ENCODE peak calls at places on chromosomes 1 and 21, in four cellular contexts. G is A549, M is HepG2, Y is K562. D is an unnamed sample.

GRCh38 chr1:92833840-92834239 is 2.0 kb downstream of the RPL5 start:
- DNase-seq in G (no peak), M (no peak), Y (no peak), D (no peak)

GRCh38 chr1:91725961-91726704 is 159.8 kb downstream of the TGFBR3 start:
- DNase-seq in G (no peak), M (peak; percentile 40), Y (no peak), D (no peak)

GRCh38 chr1:37410080-37410479 is 64.3 kb upstream of the ZC3H12A start:
- DNase-seq in G (no peak), M (no peak), Y (peak; percentile 76), D (no peak)

GRCh38 chr1:199685369-199685768 is 342.1 kb upstream of the NR5A2 start:
- DNase-seq in G (no peak), M (peak; percentile 7), Y (no peak), D (no peak)

GRCh38 chr1:74733616-74734484 is 898 bp downstream of the TYW3 start:
- DNase-seq in G (peak; percentile 26), M (peak; percentile 77), Y (peak; percentile 59), D (no peak)

GRCh38 chr1:58047265-58047858 is 499.2 kb downstream of the OMA1 start:
- DNase-seq in G (peak; percentile 10), M (peak; percentile 6), Y (peak; percentile 65), D (peak; percentile 57)

GRCh38 chr1:226723640-226724532 is 15.2 kb downstream of the ITPKB start:
- DNase-seq in G (no peak), M (no peak), Y (peak; percentile 58), D (peak; percentile 53)

GRCh38 chr1:87329756-87330200 is 1.1 kb downstream of the LMO4 start:
- DNase-seq in G (no peak), M (no peak), Y (no peak), D (no peak)

GRCh38 chr1:170986901-170987300 is 51.6 kb downstream of the MROH9 start:
- DNase-seq in G (no peak), M (no peak), Y (no peak), D (no peak)

GRCh38 chr1:230701895-230702768 is 11.8 kb downstream of the AGT start:
- DNase-seq in G (no peak), M (peak; percentile 97), Y (no peak), D (no peak)

GRCh38 chr1:248755505-248755904 is at the start of gene LYPD8:
- DNase-seq in G (no peak), M (no peak), Y (no peak), D (no peak)

GRCh38 chr1:150567717-150568561 is 11.5 kb downstream of the MCL1 start:
- DNase-seq in G (peak; percentile 43), M (peak; percentile 95), Y (peak; percentile 48), D (peak; percentile 91)

GRCh38 chr1:226779536-226779935 is 40.5 kb upstream of the ITPKB start:
- DNase-seq in G (no peak), M (no peak), Y (no peak), D (no peak)

GRCh38 chr1:1594602-1594981 is 5.3 kb downstream of the FNDC10 start:
- DNase-seq in G (no peak), M (no peak), Y (no peak), D (no peak)

GRCh38 chr1:39499668-39500067 is 8.2 kb downstream of the BMP8A start:
- DNase-seq in G (no peak), M (peak; percentile 24), Y (no peak), D (no peak)

GRCh38 chr21:26528882-26529281 is 44.2 kb downstream of the CYYR1 start:
- DNase-seq in G (no peak), M (no peak), Y (no peak), D (no peak)

GRCh38 chr1:5552787-5553484 is 439.3 kb downstream of the NPHP4 start:
- DNase-seq in G (no peak), M (no peak), Y (no peak), D (no peak)

GRCh38 chr1:47210666-47211065 is 20.8 kb upstream of the PDZK1IP1 start:
- DNase-seq in G (no peak), M (no peak), Y (no peak), D (no peak)

GRCh38 chr1:224592636-224593579 is 23.2 kb upstream of the CNIH3 start:
- DNase-seq in G (no peak), M (no peak), Y (no peak), D (no peak)

GRCh38 chr1:10286244-10286643 is 75.9 kb downstream of the KIF1B start:
- DNase-seq in G (no peak), M (no peak), Y (no peak), D (no peak)

GRCh38 chr1:115641762-115642167 is at the start of gene VANGL1:
- DNase-seq in G (peak; percentile 56), M (peak; percentile 34), Y (peak; percentile 90), D (peak; percentile 66)

DNA sequence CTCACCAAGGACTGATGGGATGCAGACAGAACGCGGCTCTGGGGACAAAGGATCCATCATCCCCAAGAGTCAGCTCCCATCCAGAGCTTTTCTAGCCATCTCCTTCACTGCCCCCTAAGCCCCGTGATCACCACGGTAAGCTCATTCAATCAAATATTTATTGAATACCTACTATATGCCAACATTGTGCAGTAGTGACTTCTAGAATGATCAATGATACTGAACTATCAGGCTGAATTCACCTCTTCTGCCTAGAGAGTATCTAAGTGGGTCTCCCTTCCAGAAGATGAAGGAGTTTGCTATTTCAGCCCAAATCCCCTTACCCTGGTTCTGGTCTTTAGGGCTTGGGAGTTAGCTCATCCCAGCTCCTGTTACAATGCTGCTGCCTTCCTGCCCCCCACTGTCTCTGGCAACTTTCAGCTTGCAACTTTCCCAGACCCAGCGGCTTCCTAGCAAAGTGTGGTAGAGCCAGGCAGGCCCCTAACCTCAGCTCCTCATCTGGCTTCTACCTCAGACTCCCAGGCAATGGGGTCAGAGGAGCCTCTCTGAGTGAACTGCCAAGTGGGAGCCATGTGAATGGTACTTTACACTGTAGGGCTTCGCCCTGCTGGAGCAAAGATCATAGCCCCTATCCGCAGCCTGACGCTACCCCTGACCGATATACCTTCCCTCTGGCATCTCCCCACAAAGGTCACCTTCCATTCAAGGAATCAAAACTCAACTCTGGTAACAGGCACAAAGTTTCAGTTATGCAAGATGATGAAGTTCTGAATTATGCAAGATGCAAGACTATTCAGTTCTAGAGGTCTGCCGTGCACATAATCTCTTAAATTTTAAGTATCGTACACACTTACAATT is 20.9 kb downstream of the TMEM53 start:
- DNase-seq in G (no peak), M (no peak), Y (no peak), D (no peak)
- TF ChIP-seq HMGXB4 in G (no peak), M (no peak), Y (no peak), D (no peak)

GRCh38 chr1:236762410-236762809 is 32.7 kb upstream of the MTR start:
- DNase-seq in G (no peak), M (no peak), Y (no peak), D (no peak)
- TF ChIP-seq JUN in G (no peak), M (no peak), Y (no peak), D (no peak)

GRCh38 chr1:118788372-118788955 is 199.7 kb downstream of the TBX15 start:
- DNase-seq in G (no peak), M (no peak), Y (no peak), D (no peak)

GRCh38 chr1:118791094-118791691 is 196.9 kb downstream of the TBX15 start:
- DNase-seq in G (no peak), M (no peak), Y (no peak), D (no peak)

GRCh38 chr1:118786454-118787155 is 201.5 kb downstream of the TBX15 start:
- DNase-seq in G (no peak), M (no peak), Y (no peak), D (no peak)

GRCh38 chr1:118783095-118783758 is 204.9 kb downstream of the TBX15 start:
- DNase-seq in G (no peak), M (no peak), Y (no peak), D (no peak)

GRCh38 chr1:118785246-118785645 is 202.9 kb downstream of the TBX15 start:
- DNase-seq in G (no peak), M (no peak), Y (no peak), D (no peak)
- TF ChIP-seq ESRRA in G (no peak), M (no peak), Y (no peak), D (no peak)

DNA sequence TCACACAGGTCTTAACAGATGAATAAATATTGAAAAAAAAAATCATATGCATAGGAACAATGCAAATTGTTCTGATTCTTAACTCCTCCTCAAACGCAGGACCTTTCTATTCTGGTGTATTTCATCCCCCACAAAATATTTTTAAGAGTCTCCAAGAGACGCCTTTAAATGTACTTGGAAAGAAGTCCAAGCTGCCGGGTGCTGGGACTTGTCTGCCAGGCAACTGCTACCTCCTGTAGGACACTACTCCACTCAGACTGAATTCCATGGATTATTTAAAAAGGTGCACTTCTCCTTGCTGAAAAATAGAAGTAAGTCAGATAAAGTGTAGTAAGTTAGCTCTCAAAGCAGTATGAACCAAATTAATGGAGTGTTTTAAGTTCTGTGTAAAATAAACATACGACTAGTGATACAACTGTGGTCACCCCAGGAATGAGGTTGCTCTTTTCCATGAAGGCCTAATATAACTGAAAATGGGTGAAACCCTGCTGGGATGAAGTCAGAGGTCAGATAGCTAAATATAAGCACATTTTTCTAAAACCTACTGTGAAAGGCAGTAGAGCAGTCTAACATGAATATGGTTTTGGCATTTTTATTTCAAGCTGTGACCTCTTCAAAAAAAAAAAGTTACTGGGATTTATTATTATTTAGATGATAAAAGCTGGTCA is 189.2 kb upstream of the PBX1 start:
- DNase-seq in G (no peak), M (no peak), Y (no peak), D (no peak)
- TF ChIP-seq HMGXB4 in G (no peak), M (no peak), Y (no peak), D (no peak)

GRCh38 chr1:203517426-203517974 is 23.5 kb downstream of the OPTC start:
- DNase-seq in G (no peak), M (no peak), Y (no peak), D (no peak)

GRCh38 chr1:203511513-203511912 is 17.6 kb downstream of the OPTC start:
- DNase-seq in G (no peak), M (no peak), Y (no peak), D (no peak)

GRCh38 chr1:203508463-203508862 is 14.5 kb downstream of the OPTC start:
- DNase-seq in G (no peak), M (peak; percentile 51), Y (no peak), D (no peak)

GRCh38 chr1:203516906-203517305 is 23.0 kb downstream of the OPTC start:
- DNase-seq in G (no peak), M (no peak), Y (no peak), D (no peak)

GRCh38 chr1:203512830-203513578 is 19.1 kb downstream of the OPTC start:
- DNase-seq in G (peak; percentile 93), M (peak; percentile 21), Y (no peak), D (no peak)
- TF ChIP-seq JUN in G (peak; percentile 53), M (no peak), Y (peak; percentile 11), D (no peak)

GRCh38 chr1:2603521-2604155 is 17.1 kb downstream of the PRXL2B start:
- DNase-seq in G (no peak), M (no peak), Y (no peak), D (peak; percentile 10)

GRCh38 chr1:2602866-2603520 is 16.4 kb downstream of the PRXL2B start:
- DNase-seq in G (no peak), M (no peak), Y (no peak), D (no peak)

GRCh38 chr1:2602311-2602835 is 15.8 kb downstream of the PRXL2B start:
- DNase-seq in G (no peak), M (no peak), Y (no peak), D (no peak)

GRCh38 chr1:2604156-2604853 is 17.7 kb downstream of the PRXL2B start:
- DNase-seq in G (no peak), M (no peak), Y (no peak), D (no peak)

GRCh38 chr1:2601721-2602303 is 15.2 kb downstream of the PRXL2B start:
- DNase-seq in G (no peak), M (no peak), Y (no peak), D (no peak)
- TF ChIP-seq ESRRA in G (no peak), M (no peak), Y (no peak), D (no peak)

GRCh38 chr1:32192220-32192948 is 8.0 kb upstream of the CCDC28B start:
- DNase-seq in G (no peak), M (no peak), Y (no peak), D (no peak)
- TF ChIP-seq HMGXB4 in G (no peak), M (no peak), Y (no peak), D (no peak)

D was measured in WTC11.